ENCODE peak calls at places on chromosome X, in five cellular contexts. One of them, this sample, is unnamed.

GRCh38 chrX:107117993-107118321 is 665 bp downstream of the RBM41 start:
- DNase-seq in RWPE1: no peak
- DNase-seq in left ventricle myocardium inferior: no peak
- DNase-seq in heart right ventricle: no peak
- DNase-seq in heart left ventricle: no peak
- DNase-seq in this sample: no peak

GRCh38 chrX:154714925-154715324 is 36.0 kb downstream of the GAB3 start:
- DNase-seq in left ventricle myocardium inferior: no peak
- DNase-seq in RWPE1: peak
- DNase-seq in heart left ventricle: no peak
- DNase-seq in heart right ventricle: no peak
- DNase-seq in this sample: peak

GRCh38 chrX:130566028-130566683 is 164.4 kb downstream of the RBMX2 start:
- DNase-seq in heart right ventricle: no peak
- DNase-seq in heart left ventricle: no peak
- DNase-seq in RWPE1: no peak
- DNase-seq in left ventricle myocardium inferior: no peak
- DNase-seq in this sample: peak

GRCh38 chrX:136055651-136056221 is 70.5 kb downstream of the SLC9A6 start:
- DNase-seq in RWPE1: no peak
- DNase-seq in heart left ventricle: no peak
- DNase-seq in left ventricle myocardium inferior: no peak
- DNase-seq in heart right ventricle: no peak
- DNase-seq in this sample: peak

GRCh38 chrX:13087322-13088154 is 43.1 kb upstream of the FAM9C start:
- DNase-seq in left ventricle myocardium inferior: no peak
- DNase-seq in heart left ventricle: no peak
- DNase-seq in heart right ventricle: no peak
- DNase-seq in RWPE1: peak
- DNase-seq in this sample: no peak

GRCh38 chrX:131677655-131678628 is 134.1 kb downstream of the OR13H1 start:
- DNase-seq in heart right ventricle: peak
- DNase-seq in heart left ventricle: no peak
- DNase-seq in left ventricle myocardium inferior: no peak
- DNase-seq in RWPE1: peak
- DNase-seq in this sample: peak

GRCh38 chrX:38636949-38637819 is 75.8 kb downstream of the TSPAN7 start:
- DNase-seq in RWPE1: no peak
- DNase-seq in left ventricle myocardium inferior: no peak
- DNase-seq in heart left ventricle: no peak
- DNase-seq in heart right ventricle: no peak
- DNase-seq in this sample: peak

GRCh38 chrX:16825306-16826035 is 39.2 kb downstream of the TXLNG start:
- DNase-seq in heart right ventricle: no peak
- DNase-seq in left ventricle myocardium inferior: no peak
- DNase-seq in heart left ventricle: no peak
- DNase-seq in RWPE1: no peak
- DNase-seq in this sample: no peak

GRCh38 chrX:39577976-39578962 is 519.5 kb downstream of the BCOR start:
- DNase-seq in RWPE1: no peak
- DNase-seq in left ventricle myocardium inferior: peak
- DNase-seq in heart left ventricle: no peak
- DNase-seq in heart right ventricle: peak
- DNase-seq in this sample: no peak

DNA sequence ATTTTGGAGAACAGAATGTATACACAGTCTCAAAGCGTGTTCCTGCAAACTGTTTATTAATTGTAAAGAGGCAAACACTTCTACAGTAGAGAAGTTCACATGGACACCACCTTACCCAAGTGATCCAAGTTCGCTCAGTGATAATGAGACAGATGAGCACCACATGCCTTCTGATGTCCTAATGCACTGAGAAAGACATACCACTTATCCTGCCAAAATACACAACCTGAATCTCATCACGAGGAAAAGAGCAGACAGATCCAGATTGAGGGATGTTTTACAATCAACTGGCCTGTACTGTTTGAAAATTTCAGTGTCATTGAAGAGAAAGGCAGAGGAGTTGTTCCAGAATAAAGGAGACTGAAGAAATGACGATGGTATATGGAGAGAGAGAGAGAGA is 12.4 kb downstream of the PPEF1 start:
- DNase-seq in RWPE1: no peak
- DNase-seq in left ventricle myocardium inferior: no peak
- DNase-seq in heart left ventricle: no peak
- DNase-seq in heart right ventricle: no peak
- DNase-seq in this sample: no peak
- H3K27ac ChIP-seq in RWPE1: no peak
- H3K27ac ChIP-seq in left ventricle myocardium inferior: no peak
- H3K27ac ChIP-seq in heart left ventricle: no peak
- H3K27ac ChIP-seq in heart right ventricle: no peak
- H3K27ac ChIP-seq in this sample: no peak

GRCh38 chrX:112839856-112840255 is 775 bp downstream of the AMOT start:
- DNase-seq in heart left ventricle: no peak
- DNase-seq in heart right ventricle: no peak
- DNase-seq in left ventricle myocardium inferior: no peak
- DNase-seq in RWPE1: no peak
- DNase-seq in this sample: no peak
- H3K27ac ChIP-seq in heart left ventricle: no peak
- H3K27ac ChIP-seq in heart right ventricle: peak
- H3K27ac ChIP-seq in left ventricle myocardium inferior: no peak
- H3K27ac ChIP-seq in RWPE1: no peak
- H3K27ac ChIP-seq in this sample: peak

GRCh38 chrX:57516491-57516890 is 75.3 kb upstream of the ZXDB start:
- DNase-seq in heart left ventricle: no peak
- DNase-seq in left ventricle myocardium inferior: no peak
- DNase-seq in RWPE1: no peak
- DNase-seq in heart right ventricle: no peak
- DNase-seq in this sample: no peak

GRCh38 chrX:57519578-57520118 is 72.2 kb upstream of the ZXDB start:
- DNase-seq in heart right ventricle: no peak
- DNase-seq in RWPE1: no peak
- DNase-seq in left ventricle myocardium inferior: no peak
- DNase-seq in heart left ventricle: no peak
- DNase-seq in this sample: no peak
- H3K27ac ChIP-seq in heart right ventricle: no peak
- H3K27ac ChIP-seq in RWPE1: no peak
- H3K27ac ChIP-seq in left ventricle myocardium inferior: no peak
- H3K27ac ChIP-seq in heart left ventricle: no peak
- H3K27ac ChIP-seq in this sample: no peak

GRCh38 chrX:42415636-42416035 is 362.3 kb downstream of the PPP1R2C start:
- DNase-seq in heart left ventricle: no peak
- DNase-seq in left ventricle myocardium inferior: no peak
- DNase-seq in RWPE1: no peak
- DNase-seq in heart right ventricle: no peak
- DNase-seq in this sample: no peak
- H3K27ac ChIP-seq in heart left ventricle: no peak
- H3K27ac ChIP-seq in left ventricle myocardium inferior: no peak
- H3K27ac ChIP-seq in RWPE1: no peak
- H3K27ac ChIP-seq in heart right ventricle: no peak
- H3K27ac ChIP-seq in this sample: no peak

GRCh38 chrX:148872881-148873280 is 372.5 kb downstream of the AFF2 start:
- DNase-seq in heart right ventricle: no peak
- DNase-seq in heart left ventricle: no peak
- DNase-seq in RWPE1: no peak
- DNase-seq in left ventricle myocardium inferior: no peak
- DNase-seq in this sample: no peak

GRCh38 chrX:148874621-148875020 is 374.2 kb downstream of the AFF2 start:
- DNase-seq in RWPE1: no peak
- DNase-seq in heart left ventricle: no peak
- DNase-seq in left ventricle myocardium inferior: no peak
- DNase-seq in heart right ventricle: no peak
- DNase-seq in this sample: no peak

GRCh38 chrX:148867596-148867995 is 367.2 kb downstream of the AFF2 start:
- DNase-seq in heart left ventricle: no peak
- DNase-seq in RWPE1: no peak
- DNase-seq in left ventricle myocardium inferior: no peak
- DNase-seq in heart right ventricle: no peak
- DNase-seq in this sample: no peak

GRCh38 chrX:148871422-148872152 is 371.2 kb downstream of the AFF2 start:
- DNase-seq in RWPE1: no peak
- DNase-seq in heart right ventricle: no peak
- DNase-seq in left ventricle myocardium inferior: no peak
- DNase-seq in heart left ventricle: no peak
- DNase-seq in this sample: no peak

DNA sequence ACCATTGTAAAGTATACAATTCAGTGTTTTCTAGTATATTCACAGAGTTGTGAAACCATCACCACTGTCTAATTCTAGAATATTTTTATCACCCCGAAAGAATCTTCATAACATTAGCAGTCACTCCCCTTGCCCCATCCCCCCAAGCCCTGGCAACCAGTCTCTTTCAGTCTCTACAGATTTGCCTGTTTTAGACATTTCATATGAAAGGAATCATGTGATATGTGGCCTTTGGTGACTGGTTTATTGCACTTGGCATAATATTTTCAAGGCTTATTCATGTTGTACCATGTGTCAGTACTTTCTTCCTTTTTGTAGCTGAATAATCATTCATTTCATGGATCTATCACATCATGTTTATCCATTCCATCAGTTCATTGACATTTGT is 371.7 kb downstream of the AFF2 start:
- DNase-seq in heart left ventricle: no peak
- DNase-seq in left ventricle myocardium inferior: no peak
- DNase-seq in heart right ventricle: no peak
- DNase-seq in RWPE1: no peak
- DNase-seq in this sample: no peak
- H3K27ac ChIP-seq in heart left ventricle: no peak
- H3K27ac ChIP-seq in left ventricle myocardium inferior: no peak
- H3K27ac ChIP-seq in heart right ventricle: no peak
- H3K27ac ChIP-seq in RWPE1: no peak
- H3K27ac ChIP-seq in this sample: no peak

GRCh38 chrX:47026198-47026597 is 52.0 kb upstream of the RGN start:
- DNase-seq in heart left ventricle: no peak
- DNase-seq in left ventricle myocardium inferior: no peak
- DNase-seq in heart right ventricle: no peak
- DNase-seq in RWPE1: no peak
- DNase-seq in this sample: no peak
- H3K27ac ChIP-seq in heart left ventricle: no peak
- H3K27ac ChIP-seq in left ventricle myocardium inferior: no peak
- H3K27ac ChIP-seq in heart right ventricle: no peak
- H3K27ac ChIP-seq in RWPE1: no peak
- H3K27ac ChIP-seq in this sample: no peak

DNA sequence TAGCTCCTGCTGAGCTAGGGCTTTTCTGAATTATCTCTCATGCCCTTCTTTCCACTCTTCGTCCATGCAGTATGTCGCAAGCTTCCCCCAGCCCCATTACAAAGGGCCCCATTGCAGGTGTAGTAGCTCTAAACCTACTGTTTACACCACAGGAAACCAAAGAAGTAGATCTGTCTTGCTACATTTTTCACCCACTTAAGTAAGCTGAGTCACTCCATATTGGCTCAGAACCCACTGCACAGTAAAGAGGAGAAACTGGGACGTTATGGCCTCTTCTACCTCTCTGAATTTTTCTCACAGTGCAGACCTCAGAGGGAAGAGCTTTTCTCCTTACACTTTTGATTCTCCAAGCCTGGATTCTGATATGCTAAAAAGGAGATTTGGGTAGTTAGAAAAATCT is 200.2 kb downstream of the SMARCA1 start:
- DNase-seq in left ventricle myocardium inferior: no peak
- DNase-seq in heart left ventricle: no peak
- DNase-seq in heart right ventricle: no peak
- DNase-seq in RWPE1: no peak
- DNase-seq in this sample: no peak
- H3K27ac ChIP-seq in left ventricle myocardium inferior: no peak
- H3K27ac ChIP-seq in heart left ventricle: no peak
- H3K27ac ChIP-seq in heart right ventricle: no peak
- H3K27ac ChIP-seq in RWPE1: no peak
- H3K27ac ChIP-seq in this sample: no peak

GRCh38 chrX:48003367-48003757 is 427 bp downstream of the ZNF182 start:
- DNase-seq in RWPE1: no peak
- DNase-seq in left ventricle myocardium inferior: no peak
- DNase-seq in heart left ventricle: no peak
- DNase-seq in heart right ventricle: no peak
- DNase-seq in this sample: peak
- H3K27ac ChIP-seq in RWPE1: peak
- H3K27ac ChIP-seq in left ventricle myocardium inferior: peak
- H3K27ac ChIP-seq in heart left ventricle: peak
- H3K27ac ChIP-seq in heart right ventricle: peak
- H3K27ac ChIP-seq in this sample: peak

DNA sequence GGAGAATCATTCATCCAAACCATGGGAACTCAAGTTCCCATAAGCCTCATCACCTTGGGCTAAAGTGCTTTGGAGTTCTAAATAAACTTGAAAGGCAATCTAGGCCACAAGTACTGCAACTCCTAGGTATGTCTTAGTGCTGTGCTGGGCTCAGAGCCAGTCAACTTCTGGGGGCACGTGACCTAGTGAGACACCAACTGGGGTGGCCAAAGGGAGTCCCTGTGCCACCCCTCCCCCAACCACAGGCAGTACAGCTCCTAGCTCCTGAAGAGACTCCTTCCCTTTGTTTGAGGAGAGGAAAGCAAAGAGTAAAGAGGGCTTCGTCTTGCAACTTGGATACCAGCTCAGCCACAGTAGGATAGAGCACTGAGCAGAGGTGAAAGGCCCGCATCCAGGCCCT is 154.2 kb upstream of the IL1RAPL2 start:
- DNase-seq in left ventricle myocardium inferior: no peak
- DNase-seq in heart right ventricle: no peak
- DNase-seq in heart left ventricle: no peak
- DNase-seq in RWPE1: no peak
- DNase-seq in this sample: no peak
- H3K27ac ChIP-seq in left ventricle myocardium inferior: no peak
- H3K27ac ChIP-seq in heart right ventricle: no peak
- H3K27ac ChIP-seq in heart left ventricle: no peak
- H3K27ac ChIP-seq in RWPE1: no peak
- H3K27ac ChIP-seq in this sample: no peak